ENCODE peak calls at places on chromosomes 2 and 18, in four cellular contexts. Y, J, H and K are unnamed samples.

GRCh38 chr2:16180631-16181030 is 240.3 kb downstream of the MYCN start:
- DNase-seq in Y (no peak), J (no peak), H (no peak), K (no peak)

GRCh38 chr2:237390235-237390634 is 23.7 kb downstream of the COL6A3 start:
- DNase-seq in Y (no peak), J (no peak), H (no peak), K (no peak)

GRCh38 chr2:96549967-96550786 is 13.6 kb downstream of the ARID5A start:
- DNase-seq in Y (no peak), J (no peak), H (peak; percentile 18), K (no peak)

GRCh38 chr2:224206816-224207215 is 167.7 kb upstream of the SERPINE2 start:
- DNase-seq in Y (no peak), J (no peak), H (no peak), K (no peak)

GRCh38 chr18:51211552-51211951 is 14.1 kb upstream of the MEX3C start:
- DNase-seq in Y (peak; percentile 66), J (no peak), H (peak; percentile 90), K (no peak)

GRCh38 chr2:174009488-174010223 is 44.5 kb upstream of the SP3 start:
- DNase-seq in Y (no peak), J (no peak), H (peak; percentile 52), K (no peak)

GRCh38 chr2:144377929-144378328 is 142.0 kb downstream of the ZEB2 start:
- DNase-seq in Y (peak; percentile 36), J (no peak), H (peak; percentile 75), K (no peak)

GRCh38 chr2:105179469-105180372 is 61.8 kb upstream of the GPR45 start:
- DNase-seq in Y (peak; percentile 35), J (peak; percentile 55), H (peak; percentile 91), K (no peak)

GRCh38 chr2:209331291-209331844 is 92.5 kb upstream of the MAP2 start:
- DNase-seq in Y (peak; percentile 21), J (no peak), H (peak; percentile 75), K (no peak)

GRCh38 chr2:10220045-10220444 is 82.7 kb upstream of the HPCAL1 start:
- DNase-seq in Y (no peak), J (no peak), H (no peak), K (no peak)

GRCh38 chr2:71884303-71885042 is 263.2 kb downstream of the CYP26B1 start:
- DNase-seq in Y (peak; percentile 64), J (no peak), H (peak; percentile 87), K (no peak)

GRCh38 chr2:136522724-136523123 is 242.6 kb upstream of the THSD7B start:
- DNase-seq in Y (no peak), J (no peak), H (no peak), K (no peak)

GRCh38 chr2:217858519-217859466 is 144.0 kb downstream of the TNS1 start:
- DNase-seq in Y (peak; percentile 95), J (peak; percentile 66), H (peak; percentile 93), K (peak; percentile 75)

GRCh38 chr2:236661064-236661761 is 91.6 kb downstream of the ACKR3 start:
- DNase-seq in Y (peak; percentile 38), J (no peak), H (peak; percentile 65), K (no peak)

GRCh38 chr18:14907420-14907819 is 159.4 kb downstream of the ANKRD30B start:
- DNase-seq in Y (no peak), J (no peak), H (no peak), K (no peak)

GRCh38 chr2:111896007-111896406 is 2.4 kb upstream of the MERTK start:
- DNase-seq in Y (no peak), J (peak; percentile 47), H (no peak), K (no peak)

GRCh38 chr2:97712693-97713295 is 582 bp upstream of the ZAP70 start:
- DNase-seq in Y (no peak), J (peak; percentile 31), H (no peak), K (no peak)

GRCh38 chr2:54432181-54433020 is 23.7 kb upstream of the SPTBN1 start:
- DNase-seq in Y (no peak), J (peak; percentile 60), H (peak; percentile 67), K (no peak)

GRCh38 chr2:212897296-212897695 is 254.1 kb downstream of the IKZF2 start:
- DNase-seq in Y (no peak), J (no peak), H (no peak), K (no peak)

GRCh38 chr2:240798327-240798905 is 21.6 kb downstream of the KIF1A start:
- DNase-seq in Y (no peak), J (peak; percentile 28), H (no peak), K (peak; percentile 5)

GRCh38 chr2:166270376-166270775 is 105.4 kb downstream of the SCN9A start:
- DNase-seq in Y (no peak), J (no peak), H (no peak), K (no peak)

GRCh38 chr2:66456183-66457041 is 21.5 kb downstream of the MEIS1 start:
- DNase-seq in Y (no peak), J (no peak), H (no peak), K (no peak)

GRCh38 chr2:22478329-22478728 is 906.6 kb upstream of the KLHL29 start:
- DNase-seq in Y (no peak), J (no peak), H (no peak), K (no peak)

GRCh38 chr2:70442301-70443077 is 111.1 kb downstream of the TGFA start:
- DNase-seq in Y (no peak), J (no peak), H (peak; percentile 11), K (no peak)

GRCh38 chr18:9930299-9930884 is 16.6 kb downstream of the VAPA start:
- DNase-seq in Y (no peak), J (no peak), H (no peak), K (no peak)
- H3K4me3 ChIP-seq in Y (no peak overlapping the region), J (no peak overlapping the region), H (no peak overlapping the region), K (no peak overlapping the region)

GRCh38 chr2:219174146-219174545 is 2.6 kb downstream of the CNPPD1 start:
- DNase-seq in Y (no peak), J (no peak), H (no peak), K (no peak)
- H3K4me3 ChIP-seq in Y (peak overlapping the region; percentile 14), J (no peak overlapping the region), H (no peak overlapping the region), K (no peak overlapping the region)

GRCh38 chr18:58692420-58693185 is 21.3 kb downstream of the MALT1 start:
- DNase-seq in Y (no peak), J (no peak), H (no peak), K (no peak)
- H3K4me3 ChIP-seq in Y (no peak overlapping the region), J (no peak overlapping the region), H (no peak overlapping the region), K (no peak overlapping the region)

GRCh38 chr2:84906108-84906899 is 848 bp downstream of the TMSB10 start:
- DNase-seq in Y (no peak), J (peak; percentile 76), H (no peak), K (peak; percentile 46)

GRCh38 chr2:84902526-84902925 is 2.9 kb upstream of the TMSB10 start:
- DNase-seq in Y (no peak), J (no peak), H (no peak), K (no peak)

GRCh38 chr2:84904717-84905174 is 710 bp upstream of the TMSB10 start:
- DNase-seq in Y (peak; percentile 67), J (peak; percentile 84), H (peak; percentile 80), K (peak; percentile 76)

GRCh38 chr2:84905181-84906107 is at the start of gene TMSB10:
- DNase-seq in Y (peak; percentile 87), J (peak; percentile 92), H (peak; percentile 87), K (peak; percentile 71)

DNA sequence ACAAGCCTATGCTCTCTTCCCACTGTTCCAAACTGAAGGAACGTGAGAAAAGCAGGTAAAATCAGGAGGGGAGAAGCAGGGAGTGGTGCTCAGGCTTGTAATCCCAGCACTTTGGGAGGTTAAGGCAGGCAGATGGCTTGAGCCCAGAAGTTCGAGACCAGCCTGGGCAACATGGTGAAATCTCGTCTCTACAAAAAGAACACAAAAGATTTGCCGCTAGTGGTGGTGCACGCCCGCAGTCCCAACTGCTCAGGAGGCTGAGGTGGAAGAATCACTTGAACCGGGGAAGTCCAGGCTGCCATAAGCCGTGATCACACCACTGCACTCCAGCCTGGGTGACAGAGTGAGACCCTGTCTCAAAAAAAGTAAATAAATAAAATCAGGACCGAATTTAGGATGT is 1.3 kb upstream of the TMSB10 start:
- DNase-seq in Y (no peak), J (no peak), H (no peak), K (no peak)
- H3K4me3 ChIP-seq in Y (peak overlapping the region; percentile 99), J (peak overlapping the region; percentile 62), H (no peak overlapping the region), K (peak overlapping the region; percentile 91)

DNA sequence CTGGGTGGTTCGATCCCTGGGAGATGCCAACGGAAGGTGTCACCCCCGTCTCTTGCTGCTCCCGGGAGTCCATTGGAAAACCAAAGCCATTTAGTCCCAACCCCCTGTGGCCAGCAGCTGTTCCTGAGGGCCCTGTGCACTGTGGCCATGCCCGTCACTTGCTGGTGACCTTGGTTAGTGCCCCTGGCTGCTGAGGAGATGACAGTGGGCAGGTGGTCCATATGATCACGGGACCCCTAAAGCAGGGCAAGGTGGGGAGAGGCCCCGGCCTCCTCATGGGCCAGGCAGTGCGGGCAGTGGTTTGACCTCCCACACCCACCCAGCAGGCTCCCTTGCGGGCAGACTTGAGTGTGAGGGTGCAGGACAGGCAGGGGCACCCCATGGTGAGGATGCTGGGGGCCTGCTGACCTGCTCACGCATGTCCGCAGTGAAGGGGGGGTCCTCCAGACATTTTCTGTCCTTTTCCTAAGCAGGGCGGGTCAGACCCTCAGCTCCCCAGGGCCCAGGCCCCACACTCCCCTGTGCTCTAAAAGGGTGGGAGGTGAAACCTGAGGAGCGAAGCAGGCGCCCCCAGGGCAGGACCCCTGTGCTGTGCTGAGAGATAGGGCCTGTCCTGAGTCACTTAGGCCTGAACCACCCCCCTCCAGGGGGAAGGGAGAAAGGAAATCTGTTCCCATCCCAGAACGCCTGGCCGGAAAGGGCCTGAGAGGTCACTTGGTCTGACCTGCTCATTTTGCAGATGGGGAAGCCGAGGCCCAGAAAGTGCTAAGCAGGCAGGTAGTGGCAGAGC is 6.8 kb downstream of the ITM2C start:
- DNase-seq in Y (no peak), J (no peak), H (no peak), K (no peak)
- H3K4me3 ChIP-seq in Y (no peak overlapping the region), J (no peak overlapping the region), H (no peak overlapping the region), K (no peak overlapping the region)

GRCh38 chr2:3847397-3848052 is 144.2 kb downstream of the DCDC2C start:
- DNase-seq in Y (no peak), J (no peak), H (no peak), K (no peak)
- H3K4me3 ChIP-seq in Y (no peak overlapping the region), J (no peak overlapping the region), H (no peak overlapping the region), K (no peak overlapping the region)

GRCh38 chr2:40455661-40456060 is 3.8 kb upstream of the SLC8A1 start:
- DNase-seq in Y (no peak), J (peak; percentile 49), H (no peak), K (no peak)

GRCh38 chr2:40457846-40458245 is 6.0 kb upstream of the SLC8A1 start:
- DNase-seq in Y (peak; percentile 10), J (no peak), H (no peak), K (no peak)

GRCh38 chr2:40450066-40450841 is 1.6 kb downstream of the SLC8A1 start:
- DNase-seq in Y (peak; percentile 21), J (no peak), H (peak; percentile 32), K (no peak)

GRCh38 chr2:40448476-40449079 is 3.3 kb downstream of the SLC8A1 start:
- DNase-seq in Y (peak; percentile 22), J (no peak), H (peak; percentile 50), K (no peak)

DNA sequence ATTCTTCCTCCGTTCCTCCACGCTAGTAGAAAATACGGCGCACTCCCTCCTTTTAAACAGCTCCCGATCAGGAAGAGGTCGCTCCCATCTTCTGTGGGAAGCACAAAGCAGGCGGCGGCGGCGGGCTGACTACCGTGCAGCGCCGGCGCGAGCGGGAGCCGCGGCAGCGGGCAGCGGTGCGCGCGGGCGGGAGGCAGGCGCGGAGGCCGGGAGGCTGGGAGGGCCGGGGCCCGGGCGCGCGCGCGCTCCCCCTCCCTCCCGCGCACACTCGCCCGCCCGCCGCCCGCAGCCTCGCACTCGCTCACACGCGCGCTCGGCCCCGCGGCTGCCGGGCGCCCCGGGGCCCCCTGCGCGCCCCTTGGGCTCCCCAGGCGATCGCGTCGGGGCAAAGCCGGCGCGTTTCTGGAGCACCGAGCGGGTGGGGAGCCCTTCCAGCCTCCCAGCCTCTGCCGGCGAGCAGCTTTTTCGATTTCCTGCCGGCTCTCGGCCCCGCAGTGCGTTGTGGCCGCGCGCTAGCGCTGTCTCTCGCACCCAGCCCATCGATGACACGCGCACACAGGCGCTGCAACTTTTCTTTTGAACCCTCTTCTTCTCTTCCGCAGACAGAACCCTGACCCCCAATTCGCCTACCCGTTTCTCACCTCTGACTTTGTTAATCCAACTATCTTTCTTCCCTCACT is at the start of gene SLC8A1:
- DNase-seq in Y (peak; percentile 35), J (peak; percentile 42), H (peak; percentile 28), K (peak; percentile 39)
- H3K4me3 ChIP-seq in Y (peak within 1 kb of the TSS; percentile 89), J (peak within 1 kb of the TSS; percentile 57), H (peak within 1 kb of the TSS; percentile 55), K (peak within 1 kb of the TSS; percentile 69)